ENCODE peak calls at places on chromosomes 13 and 19, in four cellular contexts. One of them, this sample, is unnamed.

GRCh38 chr13:99949657-99950413 is 21.7 kb downstream of the ZIC5 start:
- DNase-seq in HCT116: no peak
- DNase-seq in AG04450: no peak
- DNase-seq in foreskin fibroblast: no peak
- DNase-seq in this sample: no peak

GRCh38 chr13:28313579-28313978 is 175.2 kb downstream of the PAN3 start:
- DNase-seq in HCT116: peak
- DNase-seq in AG04450: no peak
- DNase-seq in foreskin fibroblast: peak
- DNase-seq in this sample: no peak

GRCh38 chr19:31127132-31127967 is 221.9 kb downstream of the TSHZ3 start:
- DNase-seq in HCT116: no peak
- DNase-seq in AG04450: peak
- DNase-seq in foreskin fibroblast: peak
- DNase-seq in this sample: no peak

GRCh38 chr13:26831336-26831908 is 70.8 kb upstream of the GPR12 start:
- DNase-seq in HCT116: no peak
- DNase-seq in AG04450: no peak
- DNase-seq in foreskin fibroblast: no peak
- DNase-seq in this sample: no peak

GRCh38 chr13:109344552-109345157 is 441.7 kb downstream of the IRS2 start:
- DNase-seq in HCT116: no peak
- DNase-seq in AG04450: no peak
- DNase-seq in foreskin fibroblast: peak
- DNase-seq in this sample: no peak

GRCh38 chr13:95533545-95534135 is 18.9 kb upstream of the CLDN10 start:
- DNase-seq in HCT116: no peak
- DNase-seq in AG04450: no peak
- DNase-seq in foreskin fibroblast: no peak
- DNase-seq in this sample: no peak

GRCh38 chr19:51166846-51167490 is 24.9 kb downstream of the SIGLEC7 start:
- DNase-seq in HCT116: no peak
- DNase-seq in AG04450: no peak
- DNase-seq in foreskin fibroblast: no peak
- DNase-seq in this sample: no peak

GRCh38 chr13:49690133-49690989 is 925 bp downstream of the EBPL start:
- DNase-seq in HCT116: no peak
- DNase-seq in AG04450: peak
- DNase-seq in foreskin fibroblast: peak
- DNase-seq in this sample: no peak

GRCh38 chr13:95323930-95324662 is 22.8 kb upstream of the ABCC4 start:
- DNase-seq in HCT116: no peak
- DNase-seq in AG04450: no peak
- DNase-seq in foreskin fibroblast: no peak
- DNase-seq in this sample: no peak

GRCh38 chr13:35162420-35162819 is 220.3 kb downstream of the NBEA start:
- DNase-seq in HCT116: no peak
- DNase-seq in AG04450: no peak
- DNase-seq in foreskin fibroblast: no peak
- DNase-seq in this sample: peak

GRCh38 chr13:37429976-37430375 is 168.6 kb downstream of the POSTN start:
- DNase-seq in HCT116: no peak
- DNase-seq in AG04450: peak
- DNase-seq in foreskin fibroblast: peak
- DNase-seq in this sample: no peak

GRCh38 chr19:6527893-6528543 is 2.8 kb upstream of the TNFSF9 start:
- DNase-seq in HCT116: no peak
- DNase-seq in AG04450: no peak
- DNase-seq in foreskin fibroblast: no peak
- DNase-seq in this sample: peak
- H3K4me3 ChIP-seq in HCT116: no peak
- H3K4me3 ChIP-seq in AG04450: no peak
- H3K4me3 ChIP-seq in foreskin fibroblast: no peak
- H3K4me3 ChIP-seq in this sample: peak

DNA sequence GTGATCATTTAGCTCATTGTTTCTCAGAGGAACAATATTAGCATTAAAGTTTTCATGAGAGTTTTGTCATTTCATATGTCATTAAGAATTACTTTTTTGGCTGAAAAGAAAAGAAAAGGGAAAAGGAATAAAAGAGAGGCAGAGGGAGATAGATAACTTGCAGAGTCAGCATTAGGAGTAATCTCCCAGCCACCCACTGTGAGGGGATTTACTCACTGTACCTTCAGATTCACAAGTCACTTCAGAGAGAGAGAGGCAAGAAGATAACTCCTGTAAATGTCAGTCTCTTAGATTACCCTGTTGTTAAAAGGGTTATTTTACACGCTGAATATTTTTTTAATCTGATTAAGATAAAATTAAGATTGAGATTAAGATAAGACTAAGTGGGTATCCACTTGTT is 125.2 kb downstream of the POU4F1 start:
- DNase-seq in HCT116: no peak
- DNase-seq in AG04450: no peak
- DNase-seq in foreskin fibroblast: no peak
- DNase-seq in this sample: no peak
- H3K4me3 ChIP-seq in HCT116: no peak
- H3K4me3 ChIP-seq in AG04450: no peak
- H3K4me3 ChIP-seq in foreskin fibroblast: no peak
- H3K4me3 ChIP-seq in this sample: no peak

GRCh38 chr19:38303517-38304351 is at the start of gene C19orf33:
- DNase-seq in HCT116: peak
- DNase-seq in AG04450: no peak
- DNase-seq in foreskin fibroblast: no peak
- DNase-seq in this sample: no peak

GRCh38 chr19:38307076-38307475 is 3.0 kb downstream of the C19orf33 start:
- DNase-seq in HCT116: no peak
- DNase-seq in AG04450: no peak
- DNase-seq in foreskin fibroblast: no peak
- DNase-seq in this sample: no peak

GRCh38 chr19:38306236-38306635 is 2.2 kb downstream of the C19orf33 start:
- DNase-seq in HCT116: no peak
- DNase-seq in AG04450: no peak
- DNase-seq in foreskin fibroblast: no peak
- DNase-seq in this sample: no peak

GRCh38 chr19:38304866-38305429 is 897 bp downstream of the C19orf33 start:
- DNase-seq in HCT116: peak
- DNase-seq in AG04450: no peak
- DNase-seq in foreskin fibroblast: no peak
- DNase-seq in this sample: no peak

DNA sequence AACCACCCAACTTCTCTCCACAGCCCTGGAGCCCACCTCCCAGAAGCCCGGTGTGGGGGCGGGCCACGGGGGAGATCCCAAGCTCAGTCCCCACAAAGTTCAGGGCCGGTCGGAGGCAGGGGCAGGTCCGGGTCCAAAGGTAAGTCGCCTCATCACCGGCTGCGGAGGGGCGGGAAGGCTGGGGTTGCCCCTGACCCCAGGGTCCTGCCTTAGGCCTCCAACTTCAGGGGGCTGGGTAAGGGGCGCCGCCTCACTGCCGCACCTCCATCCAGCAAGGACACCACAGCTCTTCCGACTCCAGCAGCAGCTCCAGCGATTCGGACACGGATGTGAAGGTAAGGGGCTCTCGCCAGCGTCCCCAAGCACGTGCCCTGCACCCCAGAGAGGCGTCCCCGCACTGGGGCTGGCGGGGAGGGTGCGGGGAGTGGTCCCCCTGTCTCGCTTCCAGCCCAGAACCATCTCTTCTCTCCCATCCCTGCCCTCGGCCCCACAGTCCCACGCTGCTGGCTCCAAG is 358 bp downstream of the C19orf33 start:
- DNase-seq in HCT116: no peak
- DNase-seq in AG04450: no peak
- DNase-seq in foreskin fibroblast: no peak
- DNase-seq in this sample: no peak
- H3K4me3 ChIP-seq in HCT116: peak
- H3K4me3 ChIP-seq in AG04450: no peak
- H3K4me3 ChIP-seq in foreskin fibroblast: no peak
- H3K4me3 ChIP-seq in this sample: no peak

GRCh38 chr13:90156390-90156789 is 1191.1 kb upstream of the MIR17HG start:
- DNase-seq in HCT116: no peak
- DNase-seq in AG04450: no peak
- DNase-seq in foreskin fibroblast: no peak
- DNase-seq in this sample: no peak
- H3K4me3 ChIP-seq in HCT116: no peak
- H3K4me3 ChIP-seq in AG04450: no peak
- H3K4me3 ChIP-seq in foreskin fibroblast: no peak
- H3K4me3 ChIP-seq in this sample: no peak

GRCh38 chr19:2175742-2176141 is 12.0 kb downstream of the DOT1L start:
- DNase-seq in HCT116: no peak
- DNase-seq in AG04450: no peak
- DNase-seq in foreskin fibroblast: no peak
- DNase-seq in this sample: no peak
- H3K4me3 ChIP-seq in HCT116: no peak
- H3K4me3 ChIP-seq in AG04450: no peak
- H3K4me3 ChIP-seq in foreskin fibroblast: no peak
- H3K4me3 ChIP-seq in this sample: no peak

GRCh38 chr13:67223024-67223423 is 7.1 kb downstream of the PCDH9 start:
- DNase-seq in HCT116: no peak
- DNase-seq in AG04450: no peak
- DNase-seq in foreskin fibroblast: peak
- DNase-seq in this sample: no peak
- H3K4me3 ChIP-seq in HCT116: no peak
- H3K4me3 ChIP-seq in AG04450: no peak
- H3K4me3 ChIP-seq in foreskin fibroblast: no peak
- H3K4me3 ChIP-seq in this sample: no peak

DNA sequence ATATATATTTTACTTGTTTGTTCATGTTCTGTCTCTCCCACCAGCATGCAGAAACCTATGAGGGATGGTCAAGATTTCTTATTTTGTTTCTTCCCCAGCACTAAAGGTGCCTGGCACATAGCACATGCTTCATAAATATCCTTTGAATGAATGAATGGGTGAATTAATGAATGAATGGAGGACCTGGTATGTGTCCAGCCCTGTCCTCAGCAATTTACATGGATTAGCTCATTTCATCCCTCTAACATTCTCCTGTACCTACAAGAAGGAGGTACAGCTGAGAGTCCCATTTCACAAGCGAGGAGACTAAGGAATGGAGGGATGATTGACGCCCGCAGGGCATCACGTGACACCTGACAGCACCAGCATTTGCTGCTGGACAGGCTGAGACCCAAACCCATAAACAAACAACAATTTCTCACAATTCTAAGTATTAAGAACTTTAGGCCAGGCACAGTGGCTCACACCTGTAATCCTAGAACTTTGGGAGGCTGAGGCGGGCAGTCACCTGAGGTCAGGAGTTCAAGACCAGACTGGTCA is 6.8 kb upstream of the BCAT2 start:
- DNase-seq in HCT116: no peak
- DNase-seq in AG04450: no peak
- DNase-seq in foreskin fibroblast: no peak
- DNase-seq in this sample: no peak
- H3K4me3 ChIP-seq in HCT116: no peak
- H3K4me3 ChIP-seq in AG04450: no peak
- H3K4me3 ChIP-seq in foreskin fibroblast: no peak
- H3K4me3 ChIP-seq in this sample: no peak

DNA sequence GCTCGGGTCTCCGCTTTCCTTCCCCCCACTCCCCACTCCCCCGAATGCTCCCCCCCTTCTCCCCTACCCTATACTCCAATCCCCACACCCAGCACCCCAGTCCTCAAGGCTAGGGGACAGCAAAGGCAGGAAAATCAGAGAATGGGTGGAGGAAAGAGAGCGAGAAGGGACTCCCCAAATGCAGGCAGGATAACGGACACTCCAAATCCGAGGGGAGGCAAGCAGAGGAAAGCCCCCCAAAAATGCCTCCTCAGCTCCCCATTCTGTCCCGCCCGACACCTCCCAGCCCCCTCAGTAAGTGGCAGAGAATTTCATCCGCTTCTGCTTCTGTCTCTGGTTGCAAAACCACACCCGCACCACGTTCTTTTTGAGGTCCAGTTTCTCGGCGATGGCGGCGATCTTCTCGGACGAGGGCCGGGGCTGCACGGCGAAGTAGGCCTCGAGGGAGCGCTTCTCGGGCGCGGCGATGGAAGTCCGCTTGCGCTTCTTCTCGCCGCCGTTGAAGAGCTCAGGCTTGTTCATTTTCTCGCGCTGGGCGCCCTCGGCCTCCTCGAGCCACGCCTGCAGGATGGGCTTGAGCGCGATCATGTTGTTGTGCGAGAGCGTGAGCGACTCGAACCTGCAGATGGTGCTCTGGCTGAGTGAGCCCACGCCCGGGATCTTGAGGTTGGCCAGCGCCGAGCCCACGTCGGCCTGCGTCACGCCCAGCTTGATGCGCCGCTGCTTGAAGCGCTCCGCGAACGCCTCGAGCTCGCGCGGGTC is 2.0 kb downstream of the POU4F1 start:
- DNase-seq in HCT116: no peak
- DNase-seq in AG04450: no peak
- DNase-seq in foreskin fibroblast: peak
- DNase-seq in this sample: no peak
- H3K4me3 ChIP-seq in HCT116: no peak
- H3K4me3 ChIP-seq in AG04450: no peak
- H3K4me3 ChIP-seq in foreskin fibroblast: no peak
- H3K4me3 ChIP-seq in this sample: no peak

DNA sequence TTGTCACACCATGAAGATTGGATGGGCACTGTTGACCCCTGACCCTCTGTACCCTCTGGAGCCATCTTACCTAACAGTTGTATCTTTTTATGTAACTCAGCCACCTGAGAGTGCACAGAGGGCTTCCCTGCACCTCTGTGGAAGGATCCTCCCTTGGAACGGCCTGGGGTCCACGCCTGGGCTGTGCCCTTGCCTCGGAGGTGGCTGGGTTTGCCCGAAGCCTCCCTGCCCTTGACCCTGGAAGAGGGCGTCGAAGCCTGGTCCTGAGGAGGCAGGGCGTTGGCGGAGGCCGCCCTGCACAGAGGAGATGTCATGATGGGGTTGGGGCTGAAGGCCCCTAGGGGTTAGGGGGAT is 241 bp downstream of the ODAD3 start:
- DNase-seq in HCT116: no peak
- DNase-seq in AG04450: no peak
- DNase-seq in foreskin fibroblast: no peak
- DNase-seq in this sample: no peak
- H3K4me3 ChIP-seq in HCT116: peak
- H3K4me3 ChIP-seq in AG04450: peak
- H3K4me3 ChIP-seq in foreskin fibroblast: peak
- H3K4me3 ChIP-seq in this sample: peak

This sample was measured in GM06990.